ENCODE peak calls at places on chromosome 17, in four cellular contexts. M, A, H and G are unnamed samples.

GRCh38 chr17:57980522-57980921 is 7.5 kb downstream of the VEZF1 start:
- DNase-seq in A (no peak), M (no peak), H (no peak), G (no peak)

GRCh38 chr17:63647065-63647725 is 25.0 kb downstream of the MAP3K3 start:
- DNase-seq in A (no peak), H (no peak), M (no peak), G (no peak)

GRCh38 chr17:81794509-81794908 is 9.4 kb upstream of the GCGR start:
- DNase-seq in M (peak; percentile 61), H (no peak), A (no peak), G (no peak)

GRCh38 chr17:81148986-81149533 is 16.2 kb upstream of the PVALEF start:
- DNase-seq in M (no peak), A (no peak), H (no peak), G (no peak)

GRCh38 chr17:8894673-8895578 is 27.5 kb upstream of the PIK3R6 start:
- DNase-seq in H (peak; percentile 52), M (peak; percentile 55), A (peak; percentile 65), G (peak; percentile 74)

GRCh38 chr17:57928898-57929297 is 26.3 kb downstream of the CUEDC1 start:
- DNase-seq in H (no peak), A (no peak), M (no peak), G (no peak)

GRCh38 chr17:28644782-28645575 is at the start of gene BLTP2:
- DNase-seq in M (peak; percentile 99), A (peak; percentile 82), H (peak; percentile 85), G (peak; percentile 91)

GRCh38 chr17:17682737-17683675 is 1.7 kb downstream of the RAI1 start:
- DNase-seq in H (no peak), A (no peak), M (peak; percentile 73), G (no peak)

GRCh38 chr17:30372755-30373154 is 6.0 kb upstream of the CPD start:
- DNase-seq in M (no peak), A (no peak), H (no peak), G (no peak)

GRCh38 chr17:17782425-17783120 is 54.2 kb downstream of the SREBF1 start:
- DNase-seq in H (no peak), A (no peak), M (peak; percentile 38), G (no peak)

GRCh38 chr17:31566992-31567373 is 175.5 kb downstream of the RAB11FIP4 start:
- DNase-seq in A (no peak), M (no peak), H (no peak), G (no peak)

GRCh38 chr17:61400058-61400785 is 579 bp downstream of the TBX2 start:
- DNase-seq in M (no peak), A (no peak), H (no peak), G (peak; percentile 56)

GRCh38 chr17:69525920-69526841 is 111.7 kb downstream of the MAP2K6 start:
- DNase-seq in A (no peak), H (peak; percentile 65), M (peak; percentile 54), G (peak; percentile 13)

GRCh38 chr17:50349241-50349595 is 3.3 kb downstream of the XYLT2 start:
- DNase-seq in M (no peak), H (no peak), A (no peak), G (no peak)

GRCh38 chr17:59149051-59149450 is 5.9 kb downstream of the SKA2 start:
- DNase-seq in H (no peak), A (no peak), M (no peak), G (no peak)

GRCh38 chr17:75776399-75777242 is 8.0 kb upstream of the UNK start:
- DNase-seq in A (no peak), M (peak; percentile 59), H (no peak), G (no peak)

GRCh38 chr17:77332034-77332971 is 191.5 kb downstream of the SEC14L1 start:
- DNase-seq in A (no peak), M (no peak), H (no peak), G (no peak)

GRCh38 chr17:70074991-70075390 is at the start of gene KCNJ16:
- DNase-seq in H (no peak), M (peak; percentile 28), A (no peak), G (no peak)

GRCh38 chr17:80168371-80168770 is 1.5 kb upstream of the CARD14 start:
- DNase-seq in A (no peak), M (no peak), H (no peak), G (no peak)

GRCh38 chr17:20944014-20944905 is 98.6 kb downstream of the USP22 start:
- DNase-seq in M (peak; percentile 6), H (peak; percentile 37), A (no peak), G (peak; percentile 64)

GRCh38 chr17:31830971-31831755 is 27.9 kb downstream of the COPRS start:
- DNase-seq in M (peak; percentile 12), A (no peak), H (no peak), G (no peak)

GRCh38 chr17:64118452-64118979 is 11.4 kb downstream of the ERN1 start:
- DNase-seq in M (peak; percentile 67), A (no peak), H (no peak), G (no peak)

GRCh38 chr17:65055280-65055707 is 1.2 kb downstream of the GNA13 start:
- DNase-seq in A (no peak), M (no peak), H (no peak), G (no peak)

GRCh38 chr17:37833237-37833859 is 88.5 kb upstream of the HNF1B start:
- DNase-seq in M (peak; percentile 55), H (no peak), A (peak; percentile 76), G (no peak)

GRCh38 chr17:34314279-34314678 is 5.0 kb upstream of the CCL8 start:
- DNase-seq in H (no peak), M (no peak), A (no peak), G (no peak)

GRCh38 chr17:57881143-57881542 is 31.3 kb upstream of the MRPS23 start:
- DNase-seq in H (no peak), M (no peak), A (no peak), G (no peak)

GRCh38 chr17:76841776-76842405 is 26.3 kb upstream of the MGAT5B start:
- DNase-seq in M (peak; percentile 36), A (no peak), H (no peak), G (no peak)

GRCh38 chr17:76707985-76708807 is 2.6 kb downstream of the MXRA7 start:
- DNase-seq in A (no peak), M (peak; percentile 50), H (peak; percentile 41), G (peak; percentile 87)

GRCh38 chr17:59752446-59752845 is 45.0 kb downstream of the VMP1 start:
- DNase-seq in M (no peak), A (no peak), H (no peak), G (no peak)

GRCh38 chr17:72985882-72986720 is 106.4 kb downstream of the SLC39A11 start:
- DNase-seq in H (peak; percentile 79), A (peak; percentile 47), M (peak; percentile 85), G (peak; percentile 39)

GRCh38 chr17:55089955-55090573 is 121.5 kb downstream of the STXBP4 start:
- DNase-seq in H (peak; percentile 18), A (peak; percentile 79), M (peak; percentile 78), G (no peak)

GRCh38 chr17:36089888-36090836 is at the start of gene CCL3:
- DNase-seq in M (no peak), H (no peak), A (peak; percentile 99), G (no peak)
- H3K4me1 ChIP-seq in M (no peaks in the 10 kb centered on the region), H (no peaks in the 10 kb centered on the region), A (peaks cover 50% of the 10 kb centered on the region), G (no peaks in the 10 kb centered on the region)

DNA sequence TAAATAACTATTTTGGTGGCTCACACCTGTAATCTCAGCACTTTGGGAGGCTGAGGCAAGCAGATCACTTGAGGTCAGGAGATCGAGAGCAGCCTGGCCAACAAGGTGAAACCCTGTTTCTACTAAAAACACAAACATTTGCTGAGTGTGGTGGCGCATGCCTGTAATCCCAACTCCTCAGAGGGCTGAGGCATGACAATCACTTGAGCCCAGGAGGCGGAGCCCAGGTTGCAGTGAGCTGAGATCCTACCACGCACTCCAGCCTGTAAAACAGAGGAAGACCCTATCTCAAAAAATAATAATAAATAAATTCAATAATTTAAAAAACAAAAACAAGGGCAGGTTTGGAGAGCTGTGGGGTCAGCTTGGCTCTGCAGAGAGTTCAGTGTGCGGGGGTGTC is 5.7 kb upstream of the SLC4A1 start:
- DNase-seq in M (no peak), H (no peak), A (no peak), G (no peak)
- TF ChIP-seq CBX5 in M (no peak), H (no peak), A (no peak), G (no peak)

DNA sequence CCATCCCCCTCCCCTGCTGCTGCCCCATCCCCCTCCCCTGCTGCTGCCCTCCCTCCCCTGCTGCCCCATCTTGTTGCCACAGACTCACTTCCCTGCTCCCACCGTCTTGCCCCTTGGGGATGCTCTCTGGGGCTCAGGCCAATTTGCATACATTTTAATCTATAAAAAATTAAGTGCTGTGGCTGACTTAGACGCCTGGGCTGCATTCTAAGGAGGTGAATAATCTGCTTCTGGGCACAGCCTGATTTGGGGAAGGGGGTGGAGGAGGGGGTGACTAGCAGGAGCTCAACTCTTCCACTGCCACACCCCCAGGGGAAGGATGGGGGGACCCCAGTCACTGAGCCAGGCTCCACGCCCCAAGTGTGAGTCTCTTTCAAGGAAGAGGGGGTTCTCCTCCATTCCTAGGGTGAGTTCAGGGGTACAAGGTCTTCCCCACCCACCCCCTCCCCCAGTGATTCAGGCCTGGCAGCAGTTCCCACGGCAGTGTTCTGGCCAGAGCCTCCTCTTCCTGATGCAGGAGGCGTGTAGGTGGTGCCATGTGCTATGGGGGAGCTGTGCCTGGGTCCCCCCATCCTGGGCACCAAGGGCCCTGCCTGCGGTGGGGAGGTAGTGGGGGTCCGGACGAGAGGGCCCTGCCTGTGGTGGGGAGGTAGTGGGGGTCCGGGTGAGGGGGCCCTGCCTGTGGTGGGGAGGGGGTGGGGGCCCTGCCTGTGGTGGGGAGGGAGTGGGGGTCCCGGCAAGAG is 5.0 kb downstream of the DPH1 start:
- DNase-seq in M (no peak), A (no peak), H (no peak), G (no peak)
- TF ChIP-seq HDAC6 in M (no peak), A (no peak), H (no peak), G (no peak)

GRCh38 chr17:68377771-68378201 is 79.5 kb downstream of the WIPI1 start:
- DNase-seq in M (no peak), A (no peak), H (no peak), G (no peak)
- H3K4me1 ChIP-seq in M (no peaks in the 10 kb centered on the region), A (no peaks in the 10 kb centered on the region), H (peaks cover 71% of the 10 kb centered on the region), G (peaks cover 7% of the 10 kb centered on the region)

GRCh38 chr17:40452074-40452787 is 9.0 kb downstream of the IGFBP4 start:
- DNase-seq in H (no peak), A (no peak), M (no peak), G (no peak)

GRCh38 chr17:40456396-40456951 is 13.2 kb downstream of the IGFBP4 start:
- DNase-seq in H (no peak), A (no peak), M (no peak), G (no peak)

GRCh38 chr17:40452921-40453378 is 9.7 kb downstream of the IGFBP4 start:
- DNase-seq in A (no peak), M (no peak), H (no peak), G (no peak)

GRCh38 chr17:40451420-40451819 is 8.2 kb downstream of the IGFBP4 start:
- DNase-seq in M (no peak), A (no peak), H (no peak), G (no peak)

GRCh38 chr17:40453881-40454630 is 10.8 kb downstream of the IGFBP4 start:
- DNase-seq in M (no peak), H (no peak), A (no peak), G (no peak)
- TF ChIP-seq CBX5 in M (no peak), H (no peak), A (no peak), G (no peak)